ENCODE peak calls at places on chromosomes 1 and 21, in four cellular contexts. One of them, this sample, is unnamed.
A peak's percentile ranks its signal among the peaks of the same experiment; 100 is the strongest.

GRCh38 chr1:14182801-14183200 is 415.7 kb upstream of the KAZN start:
- DNase-seq in astrocyte of the spinal cord: no peak
- DNase-seq in esophagus muscularis mucosa: no peak
- DNase-seq in fibroblast of the aortic adventitia: no peak
- DNase-seq in this sample: no peak

GRCh38 chr1:206693592-206693991 is 8.9 kb downstream of the MAPKAPK2 start:
- DNase-seq in astrocyte of the spinal cord: peak; percentile 70
- DNase-seq in esophagus muscularis mucosa: no peak
- DNase-seq in fibroblast of the aortic adventitia: peak; percentile 71
- DNase-seq in this sample: peak; percentile 91

GRCh38 chr1:3691421-3692204 is 39.3 kb downstream of the TP73 start:
- DNase-seq in astrocyte of the spinal cord: no peak
- DNase-seq in esophagus muscularis mucosa: no peak
- DNase-seq in fibroblast of the aortic adventitia: no peak
- DNase-seq in this sample: no peak

GRCh38 chr1:46198026-46198826 is at the start of gene POMGNT1:
- DNase-seq in astrocyte of the spinal cord: peak; percentile 47
- DNase-seq in esophagus muscularis mucosa: no peak
- DNase-seq in fibroblast of the aortic adventitia: peak; percentile 37
- DNase-seq in this sample: peak; percentile 41

GRCh38 chr1:162404550-162405160 is 7.3 kb downstream of the SH2D1B start:
- DNase-seq in astrocyte of the spinal cord: peak; percentile 54
- DNase-seq in esophagus muscularis mucosa: no peak
- DNase-seq in fibroblast of the aortic adventitia: peak; percentile 91
- DNase-seq in this sample: peak; percentile 90

GRCh38 chr1:91700332-91700731 is 185.6 kb downstream of the TGFBR3 start:
- DNase-seq in astrocyte of the spinal cord: peak; percentile 9
- DNase-seq in esophagus muscularis mucosa: no peak
- DNase-seq in fibroblast of the aortic adventitia: peak; percentile 79
- DNase-seq in this sample: peak; percentile 86

GRCh38 chr1:61887076-61887867 is 145.0 kb downstream of the PATJ start:
- DNase-seq in astrocyte of the spinal cord: peak; percentile 16
- DNase-seq in esophagus muscularis mucosa: no peak
- DNase-seq in fibroblast of the aortic adventitia: peak; percentile 7
- DNase-seq in this sample: no peak

GRCh38 chr1:91806777-91807700 is 78.9 kb downstream of the TGFBR3 start:
- DNase-seq in astrocyte of the spinal cord: peak; percentile 21
- DNase-seq in esophagus muscularis mucosa: no peak
- DNase-seq in fibroblast of the aortic adventitia: peak; percentile 96
- DNase-seq in this sample: peak; percentile 65

GRCh38 chr1:12069616-12070244 is 6.6 kb downstream of the TNFRSF8 start:
- DNase-seq in astrocyte of the spinal cord: no peak
- DNase-seq in esophagus muscularis mucosa: no peak
- DNase-seq in fibroblast of the aortic adventitia: no peak
- DNase-seq in this sample: no peak

GRCh38 chr1:199124351-199124750 is 485.5 kb downstream of the PTPRC start:
- DNase-seq in astrocyte of the spinal cord: peak; percentile 43
- DNase-seq in esophagus muscularis mucosa: no peak
- DNase-seq in fibroblast of the aortic adventitia: peak; percentile 74
- DNase-seq in this sample: peak; percentile 7

GRCh38 chr21:29258626-29259335 is 39.9 kb upstream of the BACH1 start:
- DNase-seq in astrocyte of the spinal cord: peak; percentile 80
- DNase-seq in esophagus muscularis mucosa: no peak
- DNase-seq in fibroblast of the aortic adventitia: peak; percentile 92
- DNase-seq in this sample: peak; percentile 80

GRCh38 chr1:20732588-20733360 is at the start of gene SH2D5:
- DNase-seq in astrocyte of the spinal cord: peak; percentile 93
- DNase-seq in esophagus muscularis mucosa: peak; percentile 97
- DNase-seq in fibroblast of the aortic adventitia: peak; percentile 99
- DNase-seq in this sample: peak; percentile 96

GRCh38 chr21:45141507-45141906 is 67.1 kb downstream of the ADARB1 start:
- DNase-seq in astrocyte of the spinal cord: no peak
- DNase-seq in esophagus muscularis mucosa: no peak
- DNase-seq in fibroblast of the aortic adventitia: no peak
- DNase-seq in this sample: no peak

GRCh38 chr1:177948336-177948972 is 21.4 kb downstream of the SEC16B start:
- DNase-seq in astrocyte of the spinal cord: peak; percentile 76
- DNase-seq in esophagus muscularis mucosa: no peak
- DNase-seq in fibroblast of the aortic adventitia: peak; percentile 83
- DNase-seq in this sample: peak; percentile 73

GRCh38 chr21:36610201-36610600 is 88.7 kb upstream of the SIM2 start:
- DNase-seq in astrocyte of the spinal cord: peak; percentile 28
- DNase-seq in esophagus muscularis mucosa: no peak
- DNase-seq in fibroblast of the aortic adventitia: peak; percentile 59
- DNase-seq in this sample: peak; percentile 24

GRCh38 chr1:214503553-214503952 is 47.8 kb downstream of the PTPN14 start:
- DNase-seq in astrocyte of the spinal cord: no peak
- DNase-seq in esophagus muscularis mucosa: no peak
- DNase-seq in fibroblast of the aortic adventitia: no peak
- DNase-seq in this sample: peak; percentile 83

GRCh38 chr1:157096881-157097280 is 2.7 kb downstream of the ETV3L start:
- DNase-seq in astrocyte of the spinal cord: no peak
- DNase-seq in esophagus muscularis mucosa: no peak
- DNase-seq in fibroblast of the aortic adventitia: no peak
- DNase-seq in this sample: no peak

GRCh38 chr1:110094931-110095654 is 17.1 kb upstream of the UBL4B start:
- DNase-seq in astrocyte of the spinal cord: no peak
- DNase-seq in esophagus muscularis mucosa: no peak
- DNase-seq in fibroblast of the aortic adventitia: no peak
- DNase-seq in this sample: no peak
- TF ChIP-seq CTCF in astrocyte of the spinal cord: no peak
- TF ChIP-seq CTCF in esophagus muscularis mucosa: no peak
- TF ChIP-seq CTCF in fibroblast of the aortic adventitia: no peak
- TF ChIP-seq CTCF in this sample: no peak

DNA sequence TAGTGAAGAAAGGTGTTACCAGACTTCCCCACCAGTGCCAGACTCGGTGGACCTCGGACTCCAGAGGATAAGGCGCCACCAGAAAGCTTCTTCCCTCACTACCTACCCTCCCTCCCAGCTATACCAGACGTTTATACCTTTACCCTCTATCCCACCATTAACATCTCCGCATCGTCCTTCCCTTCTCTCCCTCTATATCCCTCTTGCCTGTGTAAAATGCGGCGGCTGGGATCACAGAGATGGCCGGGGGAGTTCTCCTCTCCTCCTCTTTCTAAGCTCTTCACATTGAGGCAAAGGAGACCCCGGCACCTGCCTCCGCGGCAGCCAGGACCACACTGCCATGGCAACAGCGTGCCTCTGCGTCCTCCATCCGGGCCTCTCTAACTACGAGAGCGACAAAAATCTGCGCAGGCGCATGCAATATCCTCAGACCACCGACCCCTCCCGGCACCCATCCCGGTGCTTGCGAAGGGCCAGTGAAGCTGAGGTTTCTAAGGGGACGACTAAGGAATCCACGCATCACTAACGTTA is at the start of gene CCDC181:
- DNase-seq in astrocyte of the spinal cord: peak; percentile 78
- DNase-seq in esophagus muscularis mucosa: peak; percentile 92
- DNase-seq in fibroblast of the aortic adventitia: peak; percentile 42
- DNase-seq in this sample: peak; percentile 49
- H3K4me3 ChIP-seq in astrocyte of the spinal cord: peak within 1 kb of the TSS; percentile 61
- H3K4me3 ChIP-seq in esophagus muscularis mucosa: peak within 1 kb of the TSS; percentile 55
- H3K4me3 ChIP-seq in fibroblast of the aortic adventitia: peak within 1 kb of the TSS; percentile 68
- H3K4me3 ChIP-seq in this sample: peak within 1 kb of the TSS; percentile 64

GRCh38 chr1:44929556-44929955 is 56.8 kb downstream of the EIF2B3 start:
- DNase-seq in astrocyte of the spinal cord: peak; percentile 7
- DNase-seq in esophagus muscularis mucosa: no peak
- DNase-seq in fibroblast of the aortic adventitia: peak; percentile 22
- DNase-seq in this sample: peak; percentile 21

GRCh38 chr1:44919387-44919786 is 67.0 kb downstream of the EIF2B3 start:
- DNase-seq in astrocyte of the spinal cord: no peak
- DNase-seq in esophagus muscularis mucosa: no peak
- DNase-seq in fibroblast of the aortic adventitia: no peak
- DNase-seq in this sample: peak; percentile 35

GRCh38 chr1:44926311-44926781 is 60.0 kb downstream of the EIF2B3 start:
- DNase-seq in astrocyte of the spinal cord: peak; percentile 67
- DNase-seq in esophagus muscularis mucosa: no peak
- DNase-seq in fibroblast of the aortic adventitia: peak; percentile 85
- DNase-seq in this sample: peak; percentile 78

GRCh38 chr1:44924835-44925464 is 61.4 kb downstream of the EIF2B3 start:
- DNase-seq in astrocyte of the spinal cord: peak; percentile 95
- DNase-seq in esophagus muscularis mucosa: no peak
- DNase-seq in fibroblast of the aortic adventitia: peak; percentile 87
- DNase-seq in this sample: peak; percentile 89
- TF ChIP-seq CTCF in astrocyte of the spinal cord: peak; percentile 62
- TF ChIP-seq CTCF in esophagus muscularis mucosa: no peak
- TF ChIP-seq CTCF in fibroblast of the aortic adventitia: peak; percentile 54
- TF ChIP-seq CTCF in this sample: peak; percentile 48

DNA sequence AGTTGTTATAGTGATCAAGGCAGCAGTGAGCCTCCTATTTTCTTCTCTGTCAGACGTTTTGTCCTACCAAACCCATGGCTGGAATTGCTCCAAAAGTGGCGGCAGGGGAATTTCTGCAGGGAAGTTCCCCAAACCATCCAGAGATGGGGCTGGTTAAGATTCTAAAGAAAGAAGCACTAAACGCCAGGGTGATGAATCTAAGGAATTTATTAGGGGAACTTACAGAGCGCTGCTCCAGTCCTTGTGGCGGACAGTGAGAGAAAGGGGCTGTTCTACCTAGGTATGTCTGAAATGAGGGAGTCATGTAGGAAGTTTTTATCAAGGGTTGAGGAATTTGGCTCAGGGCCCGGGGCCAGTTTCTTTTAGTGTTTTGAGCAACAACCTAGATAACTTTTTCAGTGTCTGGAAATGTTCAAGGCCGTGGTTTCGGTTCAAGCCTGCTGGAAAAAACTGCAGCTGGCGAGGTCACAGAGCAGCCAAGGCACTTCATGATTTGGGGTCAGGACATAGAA is 222.4 kb upstream of the B3GALT2 start:
- DNase-seq in astrocyte of the spinal cord: peak; percentile 74
- DNase-seq in esophagus muscularis mucosa: no peak
- DNase-seq in fibroblast of the aortic adventitia: peak; percentile 94
- DNase-seq in this sample: peak; percentile 37
- H3K4me3 ChIP-seq in astrocyte of the spinal cord: no peak overlapping the region
- H3K4me3 ChIP-seq in esophagus muscularis mucosa: peak overlapping the region; percentile 22
- H3K4me3 ChIP-seq in fibroblast of the aortic adventitia: no peak overlapping the region
- H3K4me3 ChIP-seq in this sample: no peak overlapping the region

GRCh38 chr1:63867429-63868176 is 93.8 kb downstream of the ROR1 start:
- DNase-seq in astrocyte of the spinal cord: no peak
- DNase-seq in esophagus muscularis mucosa: no peak
- DNase-seq in fibroblast of the aortic adventitia: no peak
- DNase-seq in this sample: no peak
- TF ChIP-seq CTCF in astrocyte of the spinal cord: no peak
- TF ChIP-seq CTCF in esophagus muscularis mucosa: no peak
- TF ChIP-seq CTCF in fibroblast of the aortic adventitia: no peak
- TF ChIP-seq CTCF in this sample: no peak

GRCh38 chr1:24535778-24536177 is 20.1 kb upstream of the NCMAP start:
- DNase-seq in astrocyte of the spinal cord: no peak
- DNase-seq in esophagus muscularis mucosa: no peak
- DNase-seq in fibroblast of the aortic adventitia: no peak
- DNase-seq in this sample: no peak

GRCh38 chr1:24540051-24540905 is 15.6 kb upstream of the NCMAP start:
- DNase-seq in astrocyte of the spinal cord: no peak
- DNase-seq in esophagus muscularis mucosa: no peak
- DNase-seq in fibroblast of the aortic adventitia: no peak
- DNase-seq in this sample: no peak

GRCh38 chr1:24536391-24536840 is 19.5 kb upstream of the NCMAP start:
- DNase-seq in astrocyte of the spinal cord: peak; percentile 36
- DNase-seq in esophagus muscularis mucosa: no peak
- DNase-seq in fibroblast of the aortic adventitia: no peak
- DNase-seq in this sample: no peak

GRCh38 chr1:24535021-24535424 is 20.9 kb upstream of the NCMAP start:
- DNase-seq in astrocyte of the spinal cord: no peak
- DNase-seq in esophagus muscularis mucosa: no peak
- DNase-seq in fibroblast of the aortic adventitia: no peak
- DNase-seq in this sample: no peak
- H3K4me3 ChIP-seq in astrocyte of the spinal cord: no peak overlapping the region
- H3K4me3 ChIP-seq in esophagus muscularis mucosa: no peak overlapping the region
- H3K4me3 ChIP-seq in fibroblast of the aortic adventitia: no peak overlapping the region
- H3K4me3 ChIP-seq in this sample: no peak overlapping the region

This sample was measured in fibroblast of mammary gland.